ENCODE peak calls at places on chromosomes 4 and X, in four cellular contexts. H is suprapubic skin, G is HCT116, P is HL-60. Q is an unnamed sample.

GRCh38 chrX:150983526-150984163 is 510 bp downstream of the HMGB3 start:
- DNase-seq in H (no peak), P (no peak), G (no peak), Q (no peak)

GRCh38 chr4:113131146-113131545 is 81.7 kb downstream of the ANK2 start:
- DNase-seq in H (no peak), P (no peak), G (no peak), Q (no peak)

GRCh38 chr4:166585491-166585890 is 648.8 kb downstream of the SPOCK3 start:
- DNase-seq in G (no peak), H (no peak), P (no peak), Q (no peak)

GRCh38 chrX:1444896-1445480 is 7.7 kb downstream of the ASMTL start:
- DNase-seq in P (no peak), G (no peak), H (peak), Q (no peak)

GRCh38 chr4:143616771-143617170 is 83.7 kb downstream of the FREM3 start:
- DNase-seq in P (peak), G (no peak), H (no peak), Q (no peak)

GRCh38 chr4:181933471-181933870 is 309.7 kb upstream of the TENM3 start:
- DNase-seq in P (no peak), H (no peak), G (no peak), Q (no peak)

GRCh38 chrX:31266172-31267076 is 194.6 kb upstream of the FTHL17 start:
- DNase-seq in H (peak), P (no peak), G (no peak), Q (peak)

GRCh38 chrX:45749375-45749774 is 548.7 kb upstream of the DIPK2B start:
- DNase-seq in G (no peak), P (no peak), H (no peak), Q (no peak)

GRCh38 chr4:78721739-78722138 is 54.4 kb upstream of the BMP2K start:
- DNase-seq in G (no peak), P (no peak), H (no peak), Q (no peak)

GRCh38 chrX:38327007-38327774 is at the start of gene RPGR:
- DNase-seq in H (peak), P (peak), G (peak), Q (peak)

GRCh38 chrX:38320819-38321218 is 6.5 kb downstream of the RPGR start:
- DNase-seq in H (no peak), P (no peak), G (no peak), Q (no peak)

GRCh38 chrX:38327775-38328081 is 419 bp upstream of the RPGR start:
- DNase-seq in P (no peak), G (no peak), H (no peak), Q (no peak)

GRCh38 chrX:38326086-38326485 is 1.2 kb downstream of the RPGR start:
- DNase-seq in G (no peak), H (no peak), P (no peak), Q (no peak)
- H3K4me3 ChIP-seq in G (peak), H (peak), P (peak), Q (no peak)

DNA sequence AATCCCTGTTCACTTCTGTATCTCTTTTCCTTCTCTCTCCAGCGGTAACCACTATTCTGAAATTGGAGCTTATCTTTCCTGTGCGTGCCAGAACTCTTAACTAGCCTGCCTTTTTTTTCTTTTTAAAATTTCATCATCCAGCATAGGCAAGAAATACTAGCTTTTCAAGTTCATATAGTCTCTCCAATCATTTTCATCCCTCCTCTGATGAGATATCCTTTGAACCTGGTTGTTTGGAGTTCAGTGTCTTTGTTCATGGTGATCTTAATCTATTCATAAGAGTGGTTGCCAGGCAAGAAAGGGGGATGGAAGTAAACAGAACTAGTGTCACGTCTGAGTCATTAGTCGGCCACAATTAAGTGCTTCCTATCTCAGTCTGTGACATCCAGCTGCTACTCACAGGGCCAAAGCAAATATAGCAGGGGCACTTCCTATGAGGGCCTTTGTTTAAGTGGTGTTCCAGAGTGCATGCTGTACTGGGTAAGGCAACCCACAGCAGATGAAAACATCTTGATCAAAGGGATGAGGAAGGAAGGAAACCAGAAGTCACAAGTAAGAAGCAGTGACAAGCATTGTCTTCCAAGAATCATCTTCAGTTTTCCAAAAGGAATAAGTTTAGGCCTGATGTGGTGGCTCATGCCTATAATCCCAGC is 56.4 kb upstream of the XIAP start:
- DNase-seq in G (peak), H (no peak), P (peak), Q (no peak)
- TF ChIP-seq POLR2AphosphoS5 in G (no peak), H (no peak), P (no peak), Q (no peak)

GRCh38 chr4:142567199-142567598 is 278.9 kb downstream of the INPP4B start:
- DNase-seq in H (no peak), G (peak), P (no peak), Q (peak)

GRCh38 chr4:142566780-142567179 is 279.3 kb downstream of the INPP4B start:
- DNase-seq in H (no peak), P (no peak), G (no peak), Q (no peak)

GRCh38 chr4:142567620-142568451 is 278.3 kb downstream of the INPP4B start:
- DNase-seq in H (no peak), G (no peak), P (no peak), Q (peak)

GRCh38 chr4:142565771-142566170 is 280.3 kb downstream of the INPP4B start:
- DNase-seq in H (no peak), P (no peak), G (no peak), Q (no peak)

DNA sequence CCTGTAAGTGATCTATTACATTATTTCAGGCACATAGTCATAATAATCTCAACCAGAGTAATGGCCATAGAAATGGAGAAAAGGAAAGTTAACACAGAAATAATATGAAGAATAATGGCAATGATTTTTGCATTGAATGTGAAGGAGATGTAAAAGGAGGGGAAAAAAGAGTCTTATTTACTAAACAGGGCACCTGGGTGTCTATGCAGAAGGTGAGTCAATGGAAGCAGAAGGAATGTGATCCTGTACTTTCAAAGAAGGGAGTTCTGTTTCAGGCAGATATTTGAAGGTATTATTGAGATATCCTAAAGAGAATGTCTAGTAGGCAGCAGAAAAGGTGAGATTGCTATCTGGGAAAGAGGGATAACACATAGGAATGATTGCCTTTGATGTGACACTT is 279.9 kb downstream of the INPP4B start:
- DNase-seq in P (no peak), G (no peak), H (no peak), Q (no peak)
- H3K4me3 ChIP-seq in P (no peak), G (no peak), H (peak), Q (no peak)

DNA sequence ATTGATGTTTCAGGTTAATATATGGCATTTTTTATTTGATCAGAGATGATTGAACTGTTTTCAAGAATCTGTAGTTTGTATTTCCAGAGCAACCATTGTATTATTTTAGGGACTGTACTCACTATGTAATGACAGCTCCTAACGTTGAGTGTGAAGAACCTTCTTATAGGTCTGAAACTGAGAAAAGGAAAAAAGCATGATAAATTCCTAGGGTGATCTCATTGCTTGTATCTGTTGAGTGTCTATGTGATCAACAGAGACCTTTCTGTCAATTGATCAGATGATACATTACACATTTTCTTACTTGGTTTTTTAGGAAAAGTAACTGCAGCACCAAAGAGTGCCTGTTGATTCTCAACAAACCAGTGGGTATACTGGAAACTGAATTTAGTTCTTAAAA is 40.2 kb downstream of the SEC24B start:
- DNase-seq in H (no peak), G (no peak), P (no peak), Q (no peak)
- TF ChIP-seq POLR2AphosphoS5 in H (no peak), G (no peak), P (no peak), Q (no peak)

DNA sequence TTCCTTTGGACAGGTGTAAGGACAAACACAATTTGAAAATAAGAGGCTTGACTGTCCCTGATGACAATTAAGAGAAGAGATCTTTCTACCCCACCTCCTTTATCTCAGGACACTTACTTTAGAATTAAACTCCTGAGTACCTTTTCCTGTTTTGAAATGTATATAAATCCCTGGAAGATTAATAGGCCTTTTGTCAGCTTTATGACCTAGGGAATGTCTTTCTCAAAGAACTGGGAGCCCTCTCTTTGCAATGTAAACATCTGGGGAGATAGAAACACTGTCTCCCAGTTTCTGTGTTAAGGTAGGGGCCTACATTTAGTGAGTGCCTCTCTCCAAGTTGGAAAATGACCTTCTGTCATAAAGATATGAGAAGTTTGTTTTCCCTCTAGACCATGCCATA is 31.7 kb downstream of the AGA start:
- DNase-seq in P (no peak), G (no peak), H (no peak), Q (no peak)
- H3K4me3 ChIP-seq in P (no peak), G (no peak), H (no peak), Q (no peak)

DNA sequence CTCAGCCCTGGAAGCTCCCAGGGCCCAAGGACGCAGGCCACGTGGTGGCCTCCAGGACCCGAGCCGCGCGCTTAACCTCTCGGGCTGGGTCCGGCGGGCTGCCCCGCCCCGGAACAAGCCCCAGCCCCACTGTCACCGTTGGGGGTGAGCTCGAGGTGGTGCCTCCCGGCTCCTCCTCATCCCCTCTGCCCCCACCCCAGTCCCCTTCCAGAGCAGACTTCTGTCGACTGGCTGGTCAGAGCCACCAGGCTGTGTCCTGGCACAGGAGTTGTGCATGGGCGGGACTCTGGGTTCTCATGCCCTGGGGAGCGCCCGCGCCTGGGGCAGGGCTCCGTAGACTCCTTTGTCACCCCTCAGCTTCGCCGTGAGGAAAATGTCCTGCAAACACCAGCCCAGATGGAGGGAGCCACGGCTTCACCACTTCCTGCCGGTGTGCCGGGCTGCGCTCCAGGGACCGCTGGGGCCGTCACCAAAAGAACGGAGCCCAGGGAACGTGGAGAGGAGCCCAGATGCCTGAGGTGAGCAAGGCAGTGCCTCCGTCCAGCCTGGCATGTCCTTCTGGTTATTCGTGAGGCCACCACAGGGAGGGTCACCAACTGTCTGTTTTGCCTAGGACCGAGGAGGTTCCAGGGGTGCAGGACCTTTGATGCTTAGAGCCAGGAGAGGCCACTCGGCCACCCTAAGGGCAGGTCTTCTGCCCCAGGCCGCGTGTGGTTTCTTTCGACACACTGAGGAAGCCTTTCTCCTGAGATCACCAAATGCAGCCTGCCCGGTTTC is 7.1 kb upstream of the RGS12 start:
- DNase-seq in G (no peak), H (no peak), P (peak), Q (peak)
- TF ChIP-seq POLR2AphosphoS5 in G (no peak), H (no peak), P (no peak), Q (no peak)

Q was measured in transverse colon.